ENCODE peak calls at places on chromosome 9, in four cellular contexts. Q, C, Z and Y are unnamed samples.

GRCh38 chr9:24986331-24986730 is 440.6 kb upstream of the IZUMO3 start:
- DNase-seq in Q (no peak), C (no peak), Z (no peak), Y (no peak)

GRCh38 chr9:15461056-15461455 is 38.4 kb downstream of the SNAPC3 start:
- DNase-seq in Q (no peak), C (no peak), Z (no peak), Y (no peak)

GRCh38 chr9:35845824-35846771 is 17.1 kb downstream of the TMEM8B start:
- DNase-seq in Q (no peak), C (no peak), Z (no peak), Y (no peak)

GRCh38 chr9:90432951-90433350 is 209.7 kb downstream of the DIRAS2 start:
- DNase-seq in Q (peak), C (peak), Z (no peak), Y (peak)

GRCh38 chr9:132309056-132309455 is 45.7 kb downstream of the SETX start:
- DNase-seq in Q (no peak), C (no peak), Z (no peak), Y (no peak)

GRCh38 chr9:33452828-33453271 is 5.5 kb upstream of the AQP3 start:
- DNase-seq in Q (peak), C (peak), Z (peak), Y (peak)

GRCh38 chr9:557601-558201 is 283.8 kb upstream of the DMRT1 start:
- DNase-seq in Q (no peak), C (no peak), Z (peak), Y (no peak)

GRCh38 chr9:125841444-125841843 is 94.3 kb downstream of the PBX3 start:
- DNase-seq in Q (no peak), C (no peak), Z (no peak), Y (no peak)

GRCh38 chr9:136943291-136944093 is 1.0 kb downstream of the FBXW5 start:
- DNase-seq in Q (no peak), C (peak), Z (peak), Y (peak)

GRCh38 chr9:26292943-26293342 is 599.7 kb downstream of the CAAP1 start:
- DNase-seq in Q (no peak), C (peak), Z (peak), Y (peak)

GRCh38 chr9:125747765-125748510 is 765 bp downstream of the PBX3 start:
- DNase-seq in Q (no peak), C (no peak), Z (no peak), Y (peak)

GRCh38 chr9:123637596-123637939 is 281.6 kb downstream of the CRB2 start:
- DNase-seq in Q (peak), C (peak), Z (peak), Y (peak)

GRCh38 chr9:135703726-135704125 is 1.7 kb downstream of the KCNT1 start:
- DNase-seq in Q (no peak), C (no peak), Z (no peak), Y (no peak)

GRCh38 chr9:90107864-90108263 is 503.1 kb downstream of the GADD45G start:
- DNase-seq in Q (no peak), C (no peak), Z (no peak), Y (no peak)

GRCh38 chr9:133619791-133620190 is 10.6 kb upstream of the FAM163B start:
- DNase-seq in Q (no peak), C (no peak), Z (no peak), Y (peak)